ENCODE peak calls at places on chromosome 13, in four cellular contexts. One of them, this sample, is unnamed.

GRCh38 chr13:43874512-43875092 is 4.9 kb downstream of the CCDC122 start:
- DNase-seq in HepG2: no peak
- DNase-seq in H1: no peak
- DNase-seq in GM12878: no peak
- DNase-seq in this sample: peak

GRCh38 chr13:32409561-32410440 is 18.1 kb downstream of the N4BP2L1 start:
- DNase-seq in GM12878: no peak
- DNase-seq in H1: peak
- DNase-seq in HepG2: no peak
- DNase-seq in this sample: peak

GRCh38 chr13:50735071-50735470 is 108.4 kb downstream of the DLEU7 start:
- DNase-seq in GM12878: no peak
- DNase-seq in H1: no peak
- DNase-seq in HepG2: no peak
- DNase-seq in this sample: no peak

GRCh38 chr13:99935772-99936171 is 35.8 kb downstream of the ZIC5 start:
- DNase-seq in HepG2: no peak
- DNase-seq in H1: peak
- DNase-seq in GM12878: no peak
- DNase-seq in this sample: no peak

GRCh38 chr13:75544681-75545333 is 4.8 kb upstream of the UCHL3 start:
- DNase-seq in H1: no peak
- DNase-seq in GM12878: no peak
- DNase-seq in HepG2: peak
- DNase-seq in this sample: no peak

GRCh38 chr13:109720758-109721184 is 65.6 kb downstream of the IRS2 start:
- DNase-seq in H1: no peak
- DNase-seq in GM12878: no peak
- DNase-seq in HepG2: peak
- DNase-seq in this sample: no peak

GRCh38 chr13:87498681-87499080 is 172.5 kb upstream of the SLITRK5 start:
- DNase-seq in GM12878: no peak
- DNase-seq in HepG2: peak
- DNase-seq in H1: no peak
- DNase-seq in this sample: peak

GRCh38 chr13:40776232-40776631 is 5.2 kb upstream of the MRPS31 start:
- DNase-seq in HepG2: no peak
- DNase-seq in GM12878: no peak
- DNase-seq in H1: no peak
- DNase-seq in this sample: no peak

GRCh38 chr13:27372896-27373295 is 51.5 kb upstream of the GTF3A start:
- DNase-seq in HepG2: peak
- DNase-seq in GM12878: no peak
- DNase-seq in H1: no peak
- DNase-seq in this sample: no peak

GRCh38 chr13:44577236-44578063 is 1.3 kb upstream of the TSC22D1 start:
- DNase-seq in HepG2: peak
- DNase-seq in H1: peak
- DNase-seq in GM12878: peak
- DNase-seq in this sample: peak

GRCh38 chr13:19601749-19602725 is 31.4 kb upstream of the MPHOSPH8 start:
- DNase-seq in GM12878: no peak
- DNase-seq in HepG2: peak
- DNase-seq in H1: peak
- DNase-seq in this sample: peak

GRCh38 chr13:37149380-37149779 is 43.9 kb upstream of the CSNK1A1L start:
- DNase-seq in H1: no peak
- DNase-seq in HepG2: no peak
- DNase-seq in GM12878: no peak
- DNase-seq in this sample: no peak

GRCh38 chr13:63288576-63288975 is 1872.9 kb upstream of the PCDH20 start:
- DNase-seq in GM12878: no peak
- DNase-seq in HepG2: no peak
- DNase-seq in H1: no peak
- DNase-seq in this sample: no peak

GRCh38 chr13:86185107-86185506 is 385.9 kb upstream of the SLITRK6 start:
- DNase-seq in HepG2: no peak
- DNase-seq in GM12878: no peak
- DNase-seq in H1: no peak
- DNase-seq in this sample: no peak

GRCh38 chr13:74135306-74136088 is 1.3 kb upstream of the KLF12 start:
- DNase-seq in GM12878: peak
- DNase-seq in H1: peak
- DNase-seq in HepG2: no peak
- DNase-seq in this sample: peak

GRCh38 chr13:99320693-99321481 is 13.7 kb upstream of the GPR183 start:
- DNase-seq in HepG2: no peak
- DNase-seq in GM12878: no peak
- DNase-seq in H1: no peak
- DNase-seq in this sample: no peak

GRCh38 chr13:76210262-76210661 is 574.1 kb downstream of the LMO7 start:
- DNase-seq in H1: no peak
- DNase-seq in GM12878: no peak
- DNase-seq in HepG2: no peak
- DNase-seq in this sample: no peak

GRCh38 chr13:80428344-80429096 is 87.6 kb upstream of the SPRY2 start:
- DNase-seq in H1: no peak
- DNase-seq in GM12878: no peak
- DNase-seq in HepG2: no peak
- DNase-seq in this sample: no peak

GRCh38 chr13:39040206-39040605 is 1.9 kb downstream of the NHLRC3 start:
- DNase-seq in GM12878: no peak
- DNase-seq in H1: no peak
- DNase-seq in HepG2: peak
- DNase-seq in this sample: no peak

GRCh38 chr13:77729502-77730221 is 32.2 kb downstream of the SLAIN1 start:
- DNase-seq in GM12878: peak
- DNase-seq in H1: no peak
- DNase-seq in HepG2: no peak
- DNase-seq in this sample: no peak

GRCh38 chr13:77732287-77732686 is 34.8 kb downstream of the SLAIN1 start:
- DNase-seq in GM12878: no peak
- DNase-seq in H1: no peak
- DNase-seq in HepG2: no peak
- DNase-seq in this sample: no peak

GRCh38 chr13:77728265-77728966 is 30.9 kb downstream of the SLAIN1 start:
- DNase-seq in GM12878: no peak
- DNase-seq in HepG2: no peak
- DNase-seq in H1: no peak
- DNase-seq in this sample: no peak

GRCh38 chr13:77737583-77738200 is 40.2 kb downstream of the SLAIN1 start:
- DNase-seq in HepG2: no peak
- DNase-seq in H1: no peak
- DNase-seq in GM12878: no peak
- DNase-seq in this sample: no peak

DNA sequence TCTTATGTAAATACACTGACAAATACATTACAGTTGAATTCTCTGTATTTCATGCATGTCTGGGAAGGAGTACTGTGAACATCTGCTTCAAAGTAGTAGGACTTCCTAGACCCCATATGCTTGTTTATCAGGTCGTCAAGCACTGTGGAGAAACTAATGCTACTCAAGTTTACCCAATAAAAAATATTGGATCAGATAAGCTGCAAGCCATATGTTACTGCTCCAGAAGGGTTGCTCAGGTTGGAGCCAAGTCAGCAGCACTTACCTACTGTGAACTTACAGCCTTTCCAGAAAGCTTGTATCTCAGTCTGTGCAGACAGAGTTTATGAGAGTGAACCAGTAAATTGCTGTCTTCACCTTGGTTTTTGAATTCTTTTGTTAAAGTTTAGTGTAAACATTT is 36.2 kb downstream of the SLAIN1 start:
- DNase-seq in H1: no peak
- DNase-seq in GM12878: no peak
- DNase-seq in HepG2: no peak
- DNase-seq in this sample: peak
- TF ChIP-seq SUZ12 in H1: no peak
- TF ChIP-seq SUZ12 in GM12878: no peak
- TF ChIP-seq SUZ12 in HepG2: no peak
- TF ChIP-seq SUZ12 in this sample: no peak

DNA sequence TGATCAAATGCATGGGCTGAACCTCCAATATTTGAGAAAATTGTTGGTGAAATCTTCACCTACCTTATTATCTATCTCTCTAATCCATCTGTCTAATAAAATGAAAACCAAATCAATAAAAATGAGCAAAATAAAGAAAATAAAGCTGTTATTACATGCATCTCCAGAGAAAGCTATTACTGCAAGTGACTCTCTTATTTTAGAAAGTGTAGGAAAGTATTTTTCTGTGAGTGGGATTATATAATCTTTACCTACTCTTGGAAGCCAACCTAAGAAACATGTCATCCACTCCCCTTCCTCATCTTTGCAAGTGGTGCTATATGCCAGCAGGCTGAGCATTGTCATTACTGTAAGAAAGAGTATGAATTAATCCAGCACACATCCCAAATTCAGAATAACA is 191.5 kb upstream of the RFC3 start:
- DNase-seq in HepG2: no peak
- DNase-seq in GM12878: no peak
- DNase-seq in H1: no peak
- DNase-seq in this sample: no peak
- TF ChIP-seq SP1 in HepG2: no peak
- TF ChIP-seq SP1 in GM12878: no peak
- TF ChIP-seq SP1 in H1: no peak
- TF ChIP-seq SP1 in this sample: no peak

DNA sequence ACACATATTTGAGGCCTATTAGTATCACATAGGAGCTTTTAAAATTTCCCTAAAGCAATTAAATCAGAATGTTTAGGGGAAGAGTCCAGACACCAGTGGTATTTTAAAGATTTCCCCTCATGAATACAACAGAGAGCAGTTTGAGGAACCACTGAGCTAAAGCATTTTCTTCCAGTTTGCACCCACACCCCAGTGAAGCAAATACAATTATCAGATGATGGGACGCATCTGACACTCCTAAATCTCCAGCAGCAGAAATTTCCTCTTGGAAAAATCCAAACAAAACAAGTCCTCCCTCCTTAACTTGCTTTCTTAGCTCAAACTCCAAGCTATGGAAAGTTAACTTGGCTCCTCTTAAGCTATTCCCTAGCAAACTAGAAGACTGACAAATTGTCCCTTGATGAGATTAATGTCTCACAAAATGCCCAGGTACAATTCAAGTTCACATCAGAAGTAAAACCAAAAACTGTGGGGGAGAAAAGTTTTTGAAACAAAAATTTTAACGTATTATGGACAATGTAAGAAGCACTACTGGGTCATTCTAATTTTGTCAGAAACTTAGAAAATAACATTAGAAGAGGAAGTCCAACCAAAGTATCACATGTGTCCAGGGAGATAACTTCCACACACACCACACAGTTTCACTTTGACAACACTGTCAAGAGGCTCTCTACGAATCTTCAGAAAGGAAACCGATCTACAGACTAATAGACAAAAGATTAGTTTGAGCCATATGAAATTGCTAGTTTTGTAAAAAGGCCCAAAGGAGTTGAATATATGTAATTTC is 74.1 kb downstream of the ABCC4 start:
- DNase-seq in HepG2: no peak
- DNase-seq in H1: no peak
- DNase-seq in GM12878: peak
- DNase-seq in this sample: no peak
- TF ChIP-seq SUZ12 in HepG2: no peak
- TF ChIP-seq SUZ12 in H1: no peak
- TF ChIP-seq SUZ12 in GM12878: no peak
- TF ChIP-seq SUZ12 in this sample: no peak

GRCh38 chr13:113114511-113115362 is 7.9 kb upstream of the F10 start:
- DNase-seq in H1: peak
- DNase-seq in GM12878: no peak
- DNase-seq in HepG2: no peak
- DNase-seq in this sample: no peak
- TF ChIP-seq SP1 in H1: no peak
- TF ChIP-seq SP1 in GM12878: no peak
- TF ChIP-seq SP1 in HepG2: no peak
- TF ChIP-seq SP1 in this sample: no peak

This sample was measured in HEK293T.